ENCODE peak calls at places on chromosomes 12 and 14, in eight cellular contexts. E, H, C, F, X, L, T and M are unnamed samples.
A peak's percentile ranks its signal among the peaks of the same experiment; 100 is the strongest.

GRCh38 chr12:29497588-29497987 is at the start of gene OVCH1:
- DNase-seq in X (no peak), F (no peak), E (no peak), C (no peak), T (no peak), L (no peak), H (no peak), M (no peak)

GRCh38 chr12:116533343-116534248 is 25.6 kb upstream of the MAP1LC3B2 start:
- DNase-seq in X (peak; percentile 71), T (peak; percentile 78), H (peak; percentile 74), L (peak; percentile 62), C (peak; percentile 56), E (peak; percentile 86), F (peak; percentile 83), M (peak; percentile 79)

GRCh38 chr12:50934981-50935807 is 17.1 kb upstream of the HIGD1C start:
- DNase-seq in T (no peak), H (no peak), E (no peak), C (no peak), X (no peak), F (peak; percentile 18), L (no peak), M (no peak)

GRCh38 chr12:93390025-93390424 is 12.3 kb downstream of the NUDT4 start:
- DNase-seq in T (no peak), C (no peak), E (no peak), H (no peak), X (no peak), F (no peak), L (no peak), M (no peak)

GRCh38 chr12:27031531-27031930 is 9.2 kb downstream of the MED21 start:
- DNase-seq in H (no peak), C (no peak), E (no peak), T (no peak), F (no peak), X (no peak), L (no peak), M (no peak)

GRCh38 chr12:50365709-50366406 is 30.6 kb downstream of the FAM186A start:
- DNase-seq in C (no peak), H (no peak), X (no peak), L (no peak), E (no peak), T (no peak), F (no peak), M (no peak)

GRCh38 chr12:89768586-89769482 is 60.2 kb upstream of the ATP2B1 start:
- DNase-seq in C (no peak), X (no peak), L (no peak), E (no peak), H (no peak), T (peak; percentile 11), F (peak; percentile 99), M (no peak)

GRCh38 chr14:68779761-68780323 is 13.0 kb downstream of the ZFP36L1 start:
- DNase-seq in C (no peak), F (peak; percentile 95), L (no peak), H (peak; percentile 71), E (no peak), X (no peak), T (no peak), M (no peak)

GRCh38 chr14:96727076-96727475 is 70.1 kb upstream of the VRK1 start:
- DNase-seq in X (no peak), T (no peak), F (no peak), L (no peak), C (no peak), E (no peak), H (no peak), M (no peak)

GRCh38 chr12:95182868-95183415 is 34.3 kb downstream of the FGD6 start:
- DNase-seq in F (peak; percentile 86), H (no peak), L (peak; percentile 16), C (no peak), X (no peak), T (no peak), E (no peak), M (no peak)

GRCh38 chr12:52829986-52830385 is 4.1 kb downstream of the KRT79 start:
- DNase-seq in F (no peak), C (no peak), X (no peak), H (no peak), E (no peak), L (no peak), T (no peak), M (no peak)

GRCh38 chr12:29032431-29032830 is 116.6 kb upstream of the FAR2 start:
- DNase-seq in X (no peak), H (no peak), T (no peak), L (no peak), F (no peak), E (no peak), C (no peak), M (no peak)

GRCh38 chr12:125193376-125193775 is 128.1 kb downstream of the AACS start:
- DNase-seq in T (no peak), H (no peak), E (no peak), F (no peak), X (no peak), C (no peak), L (no peak), M (no peak)

GRCh38 chr14:37969511-37969979 is 238.2 kb upstream of the SSTR1 start:
- DNase-seq in L (no peak), H (no peak), X (no peak), E (no peak), T (no peak), C (no peak), F (no peak), M (no peak)

GRCh38 chr14:58626441-58626840 is 11.3 kb upstream of the DACT1 start:
- DNase-seq in C (no peak), T (no peak), E (no peak), H (no peak), X (no peak), F (peak; percentile 80), L (no peak), M (no peak)

GRCh38 chr12:77500124-77500523 is 330.6 kb upstream of the NAV3 start:
- DNase-seq in L (no peak), X (no peak), C (no peak), T (no peak), H (no peak), F (no peak), E (no peak), M (no peak)

GRCh38 chr14:67766035-67766680 is 50.2 kb downstream of the ZFYVE26 start:
- DNase-seq in C (no peak), H (no peak), T (peak; percentile 53), X (no peak), F (no peak), L (no peak), E (no peak), M (no peak)

GRCh38 chr14:21874167-21874566 is 200.5 kb upstream of the OR4E1 start:
- DNase-seq in E (no peak), C (no peak), T (no peak), L (no peak), H (no peak), X (no peak), F (no peak), M (no peak)

GRCh38 chr12:11773889-11774677 is 124.6 kb downstream of the ETV6 start:
- DNase-seq in F (no peak), E (no peak), L (no peak), H (no peak), X (no peak), C (no peak), T (peak; percentile 97), M (no peak)

GRCh38 chr12:26963413-26963812 is 25.1 kb downstream of the FGFR1OP2 start:
- DNase-seq in X (no peak), E (no peak), C (no peak), F (no peak), T (no peak), L (no peak), H (no peak), M (no peak)

GRCh38 chr12:91866566-91866965 is 279.1 kb downstream of the BTG1 start:
- DNase-seq in X (no peak), C (no peak), H (no peak), F (no peak), E (no peak), T (no peak), L (no peak), M (no peak)

GRCh38 chr14:60064491-60065072 is 27.1 kb upstream of the PCNX4 start:
- DNase-seq in C (no peak), H (no peak), X (no peak), E (no peak), L (peak; percentile 5), T (peak; percentile 35), F (peak; percentile 64), M (no peak)

GRCh38 chr14:76313861-76314260 is 62.1 kb upstream of the ESRRB start:
- DNase-seq in X (no peak), H (no peak), L (no peak), F (no peak), E (no peak), C (no peak), T (no peak), M (no peak)

GRCh38 chr12:93979189-93979588 is 169.2 kb upstream of the PLXNC1 start:
- DNase-seq in L (no peak), E (no peak), H (peak; percentile 58), X (no peak), F (peak; percentile 37), T (peak; percentile 63), C (no peak), M (no peak)

GRCh38 chr12:27177716-27178115 is 66.4 kb upstream of the STK38L start:
- DNase-seq in F (peak; percentile 75), H (no peak), E (no peak), C (no peak), X (no peak), T (no peak), L (no peak), M (no peak)

GRCh38 chr12:46490635-46491034 is 118.1 kb upstream of the SLC38A2 start:
- DNase-seq in C (no peak), L (no peak), X (no peak), T (no peak), H (no peak), E (no peak), F (peak; percentile 69), M (no peak)

GRCh38 chr12:108792361-108793292 is 61.3 kb upstream of the CORO1C start:
- DNase-seq in C (no peak), X (no peak), L (no peak), E (no peak), T (no peak), H (no peak), F (no peak), M (no peak)

GRCh38 chr12:13173537-13173936 is 23.0 kb upstream of the EMP1 start:
- DNase-seq in F (peak; percentile 98), H (peak; percentile 25), C (no peak), L (peak; percentile 27), E (peak; percentile 69), T (peak; percentile 61), X (peak; percentile 55), M (peak; percentile 77)

GRCh38 chr12:72570601-72571000 is 298.4 kb downstream of the TRHDE start:
- DNase-seq in L (no peak), C (no peak), X (no peak), E (no peak), F (peak; percentile 13), T (peak; percentile 15), H (no peak), M (no peak)

GRCh38 chr12:4725057-4725456 is 4.9 kb downstream of the GALNT8 start:
- DNase-seq in E (no peak), X (no peak), T (no peak), C (no peak), H (no peak), L (no peak), F (no peak), M (no peak)

GRCh38 chr12:93989913-93990312 is 158.5 kb upstream of the PLXNC1 start:
- DNase-seq in C (no peak), F (no peak), X (no peak), T (no peak), E (no peak), L (no peak), H (no peak), M (no peak)

GRCh38 chr14:50062438-50063039 is 53.8 kb downstream of the VCPKMT start:
- DNase-seq in T (peak; percentile 90), C (peak; percentile 53), E (no peak), L (no peak), H (peak; percentile 94), X (no peak), F (peak; percentile 80), M (no peak)

GRCh38 chr14:88821888-88822287 is 2.6 kb upstream of the TTC8 start:
- DNase-seq in X (no peak), F (no peak), T (no peak), L (no peak), H (no peak), C (no peak), E (no peak), M (no peak)